ENCODE peak calls at places on chromosomes 12 and 14, in six cellular contexts. Z, P, J, T, L and N are unnamed samples.

GRCh38 chr12:116159175-116159574 is 118.3 kb downstream of the MED13L start:
- DNase-seq in T (no peak), J (no peak), L (no peak), Z (no peak), P (peak), N (no peak)

GRCh38 chr14:23373041-23373440 is 432 bp downstream of the IL25 start:
- DNase-seq in J (no peak), T (no peak), P (no peak), Z (no peak), L (no peak), N (no peak)

GRCh38 chr14:72608391-72609204 is 285.3 kb downstream of the DPF3 start:
- DNase-seq in J (no peak), T (peak), Z (no peak), L (peak), P (peak), N (no peak)

GRCh38 chr12:9848899-9849298 is 20.3 kb downstream of the CLEC2B start:
- DNase-seq in J (no peak), P (no peak), T (no peak), Z (no peak), L (no peak), N (no peak)

GRCh38 chr12:76866146-76866545 is 12.7 kb downstream of the CSRP2 start:
- DNase-seq in J (no peak), Z (no peak), P (no peak), L (no peak), T (no peak), N (no peak)

GRCh38 chr14:48193893-48194292 is 518.5 kb upstream of the MDGA2 start:
- DNase-seq in J (peak), L (no peak), Z (no peak), T (no peak), P (no peak), N (no peak)

GRCh38 chr12:40149673-40150260 is 43.9 kb upstream of the SLC2A13 start:
- DNase-seq in T (no peak), J (no peak), P (no peak), L (peak), Z (no peak), N (no peak)

GRCh38 chr12:63844391-63845341 is at the start of gene SRGAP1:
- DNase-seq in P (peak), L (peak), J (no peak), T (peak), Z (no peak), N (peak)

GRCh38 chr14:90567191-90567590 is 170.4 kb downstream of the CALM1 start:
- DNase-seq in J (no peak), P (no peak), L (no peak), T (no peak), Z (no peak), N (no peak)

GRCh38 chr12:79834712-79835376 is 100.1 kb downstream of the PPP1R12A start:
- DNase-seq in P (no peak), T (no peak), L (no peak), Z (no peak), J (no peak), N (no peak)

GRCh38 chr12:104154806-104155205 is 16.8 kb upstream of the NFYB start:
- DNase-seq in J (no peak), P (no peak), T (no peak), Z (no peak), L (no peak), N (no peak)

GRCh38 chr12:10847701-10848100 is 1.6 kb downstream of the PRR4 start:
- DNase-seq in P (no peak), J (no peak), L (no peak), Z (no peak), T (no peak), N (no peak)

GRCh38 chr12:65574867-65575266 is 249.4 kb upstream of the HMGA2 start:
- DNase-seq in P (no peak), J (no peak), T (no peak), L (no peak), Z (no peak), N (no peak)

GRCh38 chr14:91964724-91965123 is 17.2 kb upstream of the FBLN5 start:
- DNase-seq in Z (no peak), P (no peak), L (no peak), J (no peak), T (no peak), N (no peak)

GRCh38 chr14:54600685-54601084 is 33.8 kb downstream of the SAMD4A start:
- DNase-seq in J (no peak), Z (no peak), P (peak), L (no peak), T (no peak), N (no peak)

GRCh38 chr12:31246470-31246850 is 79.5 kb downstream of the SINHCAF start:
- DNase-seq in T (peak), Z (no peak), P (no peak), L (no peak), J (no peak), N (no peak)
- H3K4me3 ChIP-seq in T (no peak), Z (no peak), P (no peak), L (no peak), J (no peak), N (no peak)

GRCh38 chr14:102538598-102539543 is 29.3 kb upstream of the ANKRD9 start:
- DNase-seq in T (no peak), Z (no peak), J (peak), L (no peak), P (no peak), N (no peak)
- TF ChIP-seq POLR2A in T (no peak), Z (no peak), J (no peak), L (no peak), P (no peak), N (no peak)

GRCh38 chr14:71499018-71499417 is 433.2 kb upstream of the RGS6 start:
- DNase-seq in Z (no peak), J (no peak), L (no peak), T (no peak), P (no peak), N (no peak)

GRCh38 chr14:71497645-71498086 is 434.6 kb upstream of the RGS6 start:
- DNase-seq in T (no peak), Z (peak), P (peak), J (no peak), L (no peak), N (no peak)

GRCh38 chr14:71492346-71492745 is 439.9 kb upstream of the RGS6 start:
- DNase-seq in J (no peak), L (no peak), P (peak), T (no peak), Z (no peak), N (no peak)

GRCh38 chr14:71498151-71498734 is 434.0 kb upstream of the RGS6 start:
- DNase-seq in Z (no peak), L (no peak), P (peak), T (no peak), J (no peak), N (no peak)
- H3K27ac ChIP-seq in Z (peak), L (no peak), P (no peak), T (peak), J (no peak), N (no peak)

GRCh38 chr14:104977681-104978647 is at the start of gene AHNAK2:
- DNase-seq in L (peak), J (peak), Z (no peak), T (no peak), P (peak), N (no peak)

GRCh38 chr14:104976198-104977007 is 1.8 kb downstream of the AHNAK2 start:
- DNase-seq in J (peak), L (peak), P (peak), Z (peak), T (no peak), N (peak)

GRCh38 chr14:104975481-104976197 is 2.5 kb downstream of the AHNAK2 start:
- DNase-seq in J (peak), Z (no peak), T (no peak), P (no peak), L (peak), N (peak)

GRCh38 chr14:104978774-104979691 is 859 bp upstream of the AHNAK2 start:
- DNase-seq in J (peak), P (no peak), T (no peak), L (no peak), Z (no peak), N (no peak)

GRCh38 chr14:104977008-104977680 is 1.0 kb downstream of the AHNAK2 start:
- DNase-seq in Z (no peak), L (peak), J (peak), T (no peak), P (no peak), N (no peak)
- H3K4me3 ChIP-seq in Z (no peak), L (peak), J (peak), T (peak), P (no peak), N (peak)

DNA sequence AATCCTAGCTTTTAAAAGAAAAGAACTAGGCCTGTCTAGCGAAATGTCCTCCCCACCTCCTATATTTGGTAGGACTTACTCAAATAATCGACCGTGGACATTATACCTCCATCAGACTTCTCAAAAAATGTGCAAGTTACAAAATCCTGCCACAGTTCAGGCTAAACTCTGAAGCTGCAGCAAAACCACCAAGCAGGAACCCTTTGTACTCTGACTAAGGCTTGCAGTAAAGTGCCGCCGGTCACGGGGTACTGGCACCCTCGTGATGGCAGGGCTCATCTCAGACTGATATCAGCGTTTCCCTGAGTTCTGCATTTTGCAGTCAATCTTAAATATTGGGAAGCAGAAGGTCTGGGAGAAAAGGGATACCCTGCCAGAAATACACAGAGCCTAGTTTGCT is 17.1 kb downstream of the SLC11A2 start:
- DNase-seq in T (no peak), P (no peak), Z (no peak), J (no peak), L (no peak), N (peak)
- TF ChIP-seq POLR2A in T (no peak), P (no peak), Z (no peak), J (peak), L (no peak), N (peak)

GRCh38 chr14:52124791-52125661 is 56.2 kb upstream of the NID2 start:
- DNase-seq in L (peak), T (no peak), J (no peak), Z (no peak), P (peak), N (no peak)
- H3K27ac ChIP-seq in L (peak), T (no peak), J (peak), Z (no peak), P (peak), N (peak)

GRCh38 chr14:21098892-21099595 is 589 bp upstream of the ZNF219 start:
- DNase-seq in Z (no peak), T (no peak), P (no peak), J (no peak), L (no peak), N (no peak)

GRCh38 chr14:21101802-21102413 is 1.0 kb downstream of the TMEM253 start:
- DNase-seq in Z (no peak), J (peak), L (no peak), T (no peak), P (no peak), N (no peak)

GRCh38 chr14:21102472-21103164 is 1.8 kb downstream of the TMEM253 start:
- DNase-seq in P (no peak), L (no peak), J (no peak), Z (no peak), T (no peak), N (no peak)

GRCh38 chr14:21099596-21099985 is 1.1 kb upstream of the ZNF219 start:
- DNase-seq in J (no peak), T (no peak), P (no peak), Z (no peak), L (no peak), N (no peak)

GRCh38 chr14:21100931-21101330 is at the start of gene TMEM253:
- DNase-seq in Z (no peak), J (no peak), P (no peak), T (no peak), L (no peak), N (no peak)
- H3K4me3 ChIP-seq in Z (no peak), J (no peak), P (no peak), T (no peak), L (no peak), N (no peak)

GRCh38 chr12:6851921-6852650 is at the start of gene USP5:
- DNase-seq in L (peak), T (peak), J (peak), Z (peak), P (peak), N (peak)
- TF ChIP-seq POLR2A in L (peak), T (peak), J (peak), Z (peak), P (no peak), N (no peak)

GRCh38 chr12:93904124-93904523 is 226.9 kb downstream of the CRADD start:
- DNase-seq in T (no peak), J (no peak), Z (no peak), P (no peak), L (no peak), N (no peak)
- H3K27ac ChIP-seq in T (no peak), J (no peak), Z (no peak), P (no peak), L (no peak), N (no peak)

GRCh38 chr12:4562034-4562657 is at the start of gene DYRK4:
- DNase-seq in T (no peak), P (peak), Z (no peak), J (peak), L (no peak), N (peak)
- H3K4me3 ChIP-seq in T (peak), P (peak), Z (no peak), J (peak), L (no peak), N (peak)